ENCODE peak calls at places on chromosomes 4 and X, in seven cellular contexts. N is neuronal stem cell; C is iris pigment epithelial cell; E is CD4-positive, CD25-positive, alpha-beta regulatory T cell; J is Calu3; D is lower leg skin; M is left ventricle myocardium superior. U is an unnamed sample.

GRCh38 chr4:110119880-110120279 is 78.5 kb downstream of the ELOVL6 start:
- DNase-seq in D (no peak), C (peak), M (no peak), E (no peak), J (no peak), N (peak), U (peak)

GRCh38 chrX:6500717-6501116 is 34.2 kb downstream of the VCX3A start:
- DNase-seq in J (no peak), N (no peak), M (no peak), D (no peak), C (no peak), E (no peak), U (no peak)

GRCh38 chr4:65561164-65561563 is 109.1 kb downstream of the EPHA5 start:
- DNase-seq in D (no peak), M (no peak), J (no peak), C (no peak), N (no peak), E (no peak), U (no peak)

GRCh38 chrX:136694491-136695087 is 46.6 kb downstream of the CD40LG start:
- DNase-seq in M (no peak), J (peak), C (peak), E (peak), D (no peak), N (peak), U (peak)

GRCh38 chrX:46380148-46380752 is 165.0 kb downstream of the ZNF674 start:
- DNase-seq in M (no peak), N (no peak), E (no peak), D (no peak), J (no peak), C (no peak), U (no peak)

GRCh38 chrX:51332188-51332942 is at the start of gene NUDT10:
- DNase-seq in N (peak), D (no peak), C (peak), M (peak), E (no peak), J (no peak), U (peak)

GRCh38 chrX:68842781-68843581 is 14.2 kb downstream of the EFNB1 start:
- DNase-seq in J (no peak), E (no peak), D (no peak), N (no peak), C (peak), M (no peak), U (no peak)

GRCh38 chrX:149508467-149508866 is 3.4 kb upstream of the IDS start:
- DNase-seq in C (no peak), J (no peak), D (no peak), M (no peak), E (no peak), N (no peak), U (no peak)

GRCh38 chr4:185096032-185096653 is 46.9 kb upstream of the SLC25A4 start:
- DNase-seq in M (no peak), C (peak), N (no peak), J (peak), D (no peak), E (peak), U (peak)

GRCh38 chrX:123884809-123885408 is 25.1 kb downstream of the XIAP start:
- DNase-seq in D (no peak), E (peak), M (no peak), C (peak), J (peak), N (peak), U (peak)

GRCh38 chr4:145839151-145839550 is 99.5 kb downstream of the ZNF827 start:
- DNase-seq in C (peak), J (no peak), M (no peak), E (no peak), D (no peak), N (no peak), U (no peak)

GRCh38 chr4:53122280-53123116 is 243.4 kb downstream of the SCFD2 start:
- DNase-seq in J (no peak), E (no peak), M (no peak), N (no peak), D (no peak), C (no peak), U (no peak)

GRCh38 chrX:153726286-153727107 is 1.8 kb downstream of the ABCD1 start:
- DNase-seq in M (peak), D (no peak), N (peak), J (peak), E (peak), C (peak), U (peak)

GRCh38 chr4:7387925-7388324 is 46.8 kb downstream of the PSAPL1 start:
- DNase-seq in E (no peak), D (no peak), C (no peak), J (no peak), M (no peak), N (no peak), U (no peak)

GRCh38 chrX:43836435-43837184 is 45.6 kb downstream of the MAOB start:
- DNase-seq in J (no peak), D (no peak), N (peak), E (no peak), C (peak), M (no peak), U (peak)

GRCh38 chr4:169397762-169398161 is 127.0 kb upstream of the SH3RF1 start:
- DNase-seq in E (no peak), M (no peak), C (peak), D (no peak), J (no peak), N (no peak), U (peak)

GRCh38 chr4:7217453-7218310 is 25.3 kb downstream of the SORCS2 start:
- DNase-seq in C (peak), M (no peak), D (no peak), E (no peak), J (peak), N (no peak), U (peak)

GRCh38 chr4:11805837-11806236 is 377.1 kb upstream of the HS3ST1 start:
- DNase-seq in C (peak), E (no peak), N (no peak), M (no peak), D (no peak), J (peak), U (peak)

GRCh38 chr4:53321151-53321987 is 44.5 kb downstream of the SCFD2 start:
- DNase-seq in C (peak), E (no peak), J (no peak), D (no peak), N (no peak), M (no peak), U (peak)

GRCh38 chr4:17762705-17763104 is 18.7 kb downstream of the FAM184B start:
- DNase-seq in C (peak), D (no peak), E (no peak), N (no peak), M (no peak), J (no peak), U (peak)

GRCh38 chrX:38870386-38870895 is 69.2 kb downstream of the MID1IP1 start:
- DNase-seq in N (no peak), D (no peak), M (no peak), E (no peak), J (peak), C (no peak), U (no peak)

GRCh38 chr4:52235775-52236174 is 184.7 kb downstream of the SPATA18 start:
- DNase-seq in D (no peak), M (no peak), J (no peak), E (no peak), C (no peak), N (no peak), U (no peak)

GRCh38 chrX:124239911-124240310 is 92.5 kb upstream of the TEX13D start:
- DNase-seq in M (no peak), C (no peak), J (no peak), E (peak), D (no peak), N (no peak), U (no peak)